ENCODE peak calls at places on chromosomes 3 and 15, in four cellular contexts. B is IMR-90, H is adipocyte, T is endothelial cell of umbilical vein. U is an unnamed sample.

GRCh38 chr3:184745526-184745925 is 33.7 kb upstream of the MAGEF1 start:
- DNase-seq in B (no peak), T (no peak), H (no peak), U (no peak)

GRCh38 chr15:27694506-27695077 is 404.5 kb downstream of the OCA2 start:
- DNase-seq in T (no peak), B (no peak), H (no peak), U (no peak)

GRCh38 chr15:79329186-79329611 is 18.3 kb downstream of the TMED3 start:
- DNase-seq in T (peak; percentile 84), B (peak; percentile 68), H (peak; percentile 24), U (peak; percentile 55)

GRCh38 chr15:70762469-70763119 is 764 bp downstream of the UACA start:
- DNase-seq in T (peak; percentile 59), H (peak; percentile 90), B (peak; percentile 75), U (peak; percentile 59)

GRCh38 chr15:26235148-26235769 is 372.1 kb upstream of the ATP10A start:
- DNase-seq in H (no peak), T (no peak), B (no peak), U (no peak)

GRCh38 chr3:5784656-5785055 is 597.1 kb downstream of the EDEM1 start:
- DNase-seq in H (no peak), B (no peak), T (no peak), U (no peak)

GRCh38 chr15:39444729-39445470 is 136.0 kb upstream of the THBS1 start:
- DNase-seq in H (peak; percentile 28), T (no peak), B (no peak), U (no peak)

GRCh38 chr3:165532851-165533250 is 304.4 kb downstream of the BCHE start:
- DNase-seq in T (no peak), H (no peak), B (no peak), U (peak; percentile 9)

GRCh38 chr3:27677554-27677953 is 44.6 kb downstream of the EOMES start:
- DNase-seq in B (peak; percentile 96), T (peak; percentile 34), H (peak; percentile 96), U (peak; percentile 61)

GRCh38 chr15:60526127-60526616 is 47.2 kb upstream of the ICE2 start:
- DNase-seq in H (no peak), T (no peak), B (no peak), U (no peak)

GRCh38 chr3:129336093-129336706 is 57.5 kb downstream of the HMCES start:
- DNase-seq in H (no peak), T (no peak), B (no peak), U (no peak)

DNA sequence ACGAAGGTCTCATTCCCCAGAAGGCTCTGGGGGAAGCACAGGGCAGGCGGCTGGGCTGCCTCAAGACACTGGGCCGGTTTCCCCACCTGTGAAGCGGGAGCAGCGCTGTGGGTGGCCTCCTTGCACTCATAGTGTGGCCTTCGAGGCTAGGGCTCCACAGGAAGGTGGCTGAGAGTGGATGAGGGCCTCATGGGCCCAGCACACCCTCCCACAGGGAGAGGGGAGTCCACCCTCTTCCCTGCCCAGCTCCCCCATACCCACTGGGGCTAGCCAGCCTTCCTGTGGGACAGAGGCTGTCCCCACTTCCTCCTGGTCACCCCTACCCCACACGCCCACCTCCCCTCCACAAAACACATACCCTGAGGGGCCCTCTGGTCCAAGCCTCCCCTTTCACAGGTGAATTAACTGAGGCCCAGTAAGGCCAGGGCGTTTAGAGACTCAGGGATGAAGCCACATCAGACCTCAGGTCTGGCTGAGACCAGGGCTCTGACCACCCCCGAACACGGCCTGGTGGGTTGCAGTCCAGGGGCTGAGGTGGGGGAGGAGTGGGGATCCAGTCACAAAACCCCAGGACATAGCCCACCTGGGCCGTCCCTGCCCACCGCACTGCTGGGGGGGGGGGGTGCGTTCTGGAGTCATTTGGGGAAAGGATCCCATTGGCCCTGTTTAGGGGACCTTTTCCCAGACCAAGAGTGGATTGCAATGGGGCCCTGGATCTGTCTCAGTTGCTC is 1.1 kb downstream of the ANPEP start:
- DNase-seq in H (no peak), T (no peak), B (no peak), U (no peak)
- H3K4me3 ChIP-seq in H (peak overlapping the region; percentile 95), T (peak overlapping the region; percentile 94), B (peak overlapping the region; percentile 58), U (peak overlapping the region; percentile 69)

GRCh38 chr15:25092661-25093060 is 137.9 kb downstream of the SNRPN start:
- DNase-seq in H (no peak), T (no peak), B (peak; percentile 4), U (no peak)

GRCh38 chr15:25095179-25095578 is 140.4 kb downstream of the SNRPN start:
- DNase-seq in T (no peak), H (no peak), B (no peak), U (no peak)

GRCh38 chr15:25093455-25094029 is 138.8 kb downstream of the SNRPN start:
- DNase-seq in B (no peak), T (no peak), H (no peak), U (no peak)

GRCh38 chr15:25094519-25094918 is 139.7 kb downstream of the SNRPN start:
- DNase-seq in B (no peak), T (no peak), H (no peak), U (no peak)

DNA sequence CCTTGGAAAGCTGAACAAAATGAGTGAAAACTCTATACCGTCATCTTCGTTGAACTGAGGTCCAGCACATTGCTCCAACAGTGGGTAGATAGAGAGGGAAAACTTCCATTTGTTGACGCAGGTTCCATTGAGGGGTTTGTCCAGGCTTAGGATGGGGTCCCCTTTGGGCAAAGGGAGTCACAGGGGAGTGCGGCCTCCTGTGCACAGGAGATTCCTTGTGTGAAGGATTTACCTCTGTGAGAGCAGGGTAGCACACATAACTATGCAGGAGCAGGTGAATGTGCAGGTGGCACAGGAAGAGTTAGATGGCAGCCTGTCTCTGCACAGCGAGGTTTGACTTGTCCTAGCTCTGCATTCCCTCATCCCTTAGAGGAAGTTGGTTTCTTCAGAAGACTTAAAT is 139.3 kb downstream of the SNRPN start:
- DNase-seq in H (no peak), B (no peak), T (no peak), U (no peak)
- H3K9me3 ChIP-seq in H (peaks cover 90% of the 10 kb centered on the region), B (peaks cover 34% of the 10 kb centered on the region), T (no peaks in the 10 kb centered on the region), U (no peaks in the 10 kb centered on the region)

GRCh38 chr3:53820084-53820483 is 26.1 kb downstream of the CHDH start:
- DNase-seq in H (no peak), B (no peak), T (no peak), U (no peak)

GRCh38 chr3:53819163-53819868 is 26.9 kb downstream of the CHDH start:
- DNase-seq in H (no peak), T (no peak), B (no peak), U (no peak)

GRCh38 chr3:53817211-53817610 is 29.0 kb downstream of the CHDH start:
- DNase-seq in H (no peak), B (no peak), T (no peak), U (no peak)

GRCh38 chr3:53817809-53818208 is 28.4 kb downstream of the CHDH start:
- DNase-seq in B (no peak), H (no peak), T (no peak), U (no peak)

GRCh38 chr3:53818221-53819162 is 27.7 kb downstream of the CHDH start:
- DNase-seq in B (no peak), T (no peak), H (no peak), U (no peak)
- H3K36me3 ChIP-seq in B (no peaks in the 10 kb centered on the region), T (no peaks in the 10 kb centered on the region), H (no peaks in the 10 kb centered on the region), U (no peaks in the 10 kb centered on the region)

DNA sequence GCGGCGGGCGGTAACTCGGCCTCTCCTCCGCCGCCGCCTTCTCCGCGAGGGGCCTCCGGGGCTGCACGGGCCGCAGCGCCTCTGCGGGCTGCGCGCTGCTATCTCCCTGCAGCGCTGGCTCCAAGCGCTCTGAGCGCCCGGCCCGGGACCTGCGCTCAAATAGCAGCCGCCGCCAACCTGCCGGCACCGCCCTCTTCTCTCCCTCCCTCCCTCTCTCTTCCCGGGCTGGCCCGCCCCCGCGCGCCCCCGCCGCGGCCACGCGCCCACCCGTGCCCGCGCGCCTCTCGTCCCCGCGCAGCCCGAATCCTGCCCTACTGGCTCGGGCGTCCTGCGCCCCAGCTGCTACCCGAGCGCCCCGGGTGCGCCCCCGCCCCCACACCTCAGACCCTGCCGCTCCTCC is at the start of gene CACNA2D2:
- DNase-seq in T (no peak), B (no peak), H (peak; percentile 51), U (peak; percentile 48)
- H3K4me3 ChIP-seq in T (no peak within 1 kb of the TSS), B (no peak within 1 kb of the TSS), H (peak within 1 kb of the TSS; percentile 23), U (no peak within 1 kb of the TSS)

GRCh38 chr3:73422556-73422955 is 202.2 kb downstream of the PDZRN3 start:
- DNase-seq in B (no peak), H (no peak), T (no peak), U (no peak)

GRCh38 chr3:73423133-73423532 is 201.6 kb downstream of the PDZRN3 start:
- DNase-seq in B (no peak), T (no peak), H (no peak), U (no peak)

GRCh38 chr3:73431136-73431933 is 193.4 kb downstream of the PDZRN3 start:
- DNase-seq in T (no peak), H (peak; percentile 43), B (no peak), U (no peak)

GRCh38 chr3:73432021-73432722 is 192.6 kb downstream of the PDZRN3 start:
- DNase-seq in T (peak; percentile 42), B (peak; percentile 54), H (peak; percentile 74), U (peak; percentile 1)

DNA sequence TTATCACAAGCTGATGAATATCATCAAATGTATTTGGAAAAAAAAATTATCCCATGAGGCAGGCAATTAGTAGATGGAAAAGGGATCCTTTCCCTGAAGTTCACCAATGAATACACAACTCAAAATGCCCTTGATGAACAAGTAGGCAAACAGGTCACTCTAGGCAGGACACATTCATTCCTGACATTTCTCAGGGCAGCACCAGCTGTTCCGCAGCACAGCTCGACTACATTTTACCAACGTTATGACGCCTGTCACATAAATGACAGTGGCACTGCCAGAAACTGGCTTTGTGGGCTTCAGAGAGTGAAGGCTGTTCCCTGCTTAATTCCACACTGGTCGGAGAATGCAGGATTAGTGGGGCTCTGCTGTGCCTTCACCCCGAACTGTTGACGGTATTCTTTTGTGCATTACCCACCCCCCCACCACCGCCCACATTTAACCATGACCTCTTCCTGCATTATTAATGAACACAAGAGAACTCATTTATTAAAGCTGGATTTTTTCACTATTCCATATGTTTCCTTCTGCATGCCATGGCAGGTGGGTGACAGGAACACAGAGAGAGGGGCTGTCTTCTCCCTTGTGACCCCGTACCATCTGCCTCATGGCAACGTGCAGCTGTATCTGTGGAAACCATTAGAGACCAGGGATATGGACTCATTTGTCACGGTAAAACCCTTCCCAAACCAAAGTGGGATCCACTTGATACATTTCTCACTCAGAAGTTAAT is 197.6 kb downstream of the PDZRN3 start:
- DNase-seq in H (no peak), B (no peak), T (no peak), U (no peak)
- H3K9me3 ChIP-seq in H (no peaks in the 10 kb centered on the region), B (no peaks in the 10 kb centered on the region), T (no peaks in the 10 kb centered on the region), U (no peaks in the 10 kb centered on the region)

GRCh38 chr3:127614928-127615592 is 13.9 kb upstream of the PODXL2 start:
- DNase-seq in B (no peak), T (no peak), H (no peak), U (no peak)

GRCh38 chr3:127611251-127611650 is 13.0 kb downstream of the MCM2 start:
- DNase-seq in H (no peak), B (no peak), T (no peak), U (no peak)

GRCh38 chr3:127613406-127613805 is 15.2 kb downstream of the MCM2 start:
- DNase-seq in H (peak; percentile 23), T (no peak), B (no peak), U (peak; percentile 64)

GRCh38 chr3:127615631-127616305 is 13.2 kb upstream of the PODXL2 start:
- DNase-seq in T (no peak), B (no peak), H (peak; percentile 14), U (no peak)

DNA sequence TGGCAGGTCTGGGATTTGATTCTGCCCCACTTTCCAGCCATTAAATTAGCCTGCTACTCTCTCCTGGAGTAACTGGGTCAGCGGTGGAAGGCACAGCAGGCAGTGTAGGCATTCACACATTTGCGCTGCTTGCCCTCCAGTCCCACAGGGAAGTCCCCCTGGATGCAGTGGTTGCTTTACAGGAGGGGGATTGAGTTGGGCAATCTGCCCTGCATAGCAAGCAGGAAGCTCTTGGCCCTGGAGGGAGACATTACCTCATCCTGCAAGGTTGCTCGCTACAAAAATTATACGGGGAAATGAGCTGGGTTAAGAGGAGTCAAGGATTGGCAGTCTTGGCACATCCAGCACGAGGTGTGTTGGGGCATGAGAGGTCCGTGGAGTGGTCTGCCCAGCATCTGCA is 14.8 kb downstream of the MCM2 start:
- DNase-seq in B (no peak), H (no peak), T (peak; percentile 78), U (no peak)
- H3K36me3 ChIP-seq in B (peaks cover 17% of the 10 kb centered on the region), H (peaks cover 6% of the 10 kb centered on the region), T (peaks cover 10% of the 10 kb centered on the region), U (peaks cover 95% of the 10 kb centered on the region)

U was measured in MG63.